ENCODE peak calls at places on chromosomes 11 and 22, in four cellular contexts. H is right lobe of liver; V is B cell; U is CD4-positive, alpha-beta T cell. K is an unnamed sample.

GRCh38 chr22:38504731-38505594 is 1.1 kb downstream of the DDX17 start:
- DNase-seq in H (peak; percentile 69), V (peak; percentile 55), U (peak; percentile 29), K (no peak)

GRCh38 chr11:17845431-17845881 is 110.9 kb downstream of the KCNC1 start:
- DNase-seq in H (no peak), V (no peak), U (no peak), K (no peak)

GRCh38 chr11:22512457-22512856 is 113.2 kb downstream of the FANCF start:
- DNase-seq in H (no peak), V (no peak), U (no peak), K (no peak)

GRCh38 chr11:74776546-74776945 is 27.9 kb downstream of the RNF169 start:
- DNase-seq in H (no peak), V (no peak), U (no peak), K (no peak)

GRCh38 chr22:46748948-46749681 is 11.1 kb upstream of the CERK start:
- DNase-seq in H (peak; percentile 52), V (no peak), U (peak; percentile 76), K (no peak)

GRCh38 chr11:2590131-2590950 is 109.5 kb downstream of the KCNQ1OT1 start:
- DNase-seq in H (no peak), V (peak; percentile 14), U (no peak), K (peak; percentile 8)

GRCh38 chr11:128786507-128786906 is 80.6 kb downstream of the KCNJ1 start:
- DNase-seq in H (no peak), V (no peak), U (no peak), K (no peak)

GRCh38 chr22:21026783-21027692 is 5.3 kb downstream of the SLC7A4 start:
- DNase-seq in H (no peak), V (peak; percentile 15), U (no peak), K (no peak)

GRCh38 chr11:82004537-82005213 is 729.0 kb downstream of the FAM181B start:
- DNase-seq in H (no peak), V (no peak), U (no peak), K (no peak)

GRCh38 chr22:49355206-49355920 is 472.3 kb downstream of the BRD1 start:
- DNase-seq in H (no peak), V (no peak), U (no peak), K (no peak)

GRCh38 chr11:68472778-68473177 is 12.2 kb downstream of the PPP6R3 start:
- DNase-seq in H (no peak), V (no peak), U (no peak), K (no peak)

GRCh38 chr11:36699271-36699670 is 101.2 kb upstream of the RAG2 start:
- DNase-seq in H (no peak), V (no peak), U (no peak), K (no peak)

GRCh38 chr11:77813256-77813655 is 7.3 kb downstream of the RSF1 start:
- DNase-seq in H (no peak), V (no peak), U (no peak), K (no peak)

GRCh38 chr11:77633856-77634425 is 3.7 kb downstream of the CLNS1A start:
- DNase-seq in H (peak; percentile 38), V (no peak), U (no peak), K (no peak)

GRCh38 chr11:74462631-74463030 is 4.7 kb downstream of the KCNE3 start:
- DNase-seq in H (no peak), V (no peak), U (no peak), K (no peak)

GRCh38 chr11:9273430-9274336 is 8.5 kb upstream of the DENND5A start:
- DNase-seq in H (no peak), V (no peak), U (no peak), K (no peak)

GRCh38 chr11:77747381-77747969 is 73.0 kb downstream of the RSF1 start:
- DNase-seq in H (no peak), V (no peak), U (no peak), K (no peak)

GRCh38 chr11:35111171-35112055 is 27.6 kb upstream of the CD44 start:
- DNase-seq in H (no peak), V (no peak), U (no peak), K (no peak)

GRCh38 chr11:78905756-78906155 is 331.1 kb upstream of the NARS2 start:
- DNase-seq in H (no peak), V (no peak), U (no peak), K (no peak)

GRCh38 chr11:1760351-1761109 is 3.2 kb downstream of the CTSD start:
- DNase-seq in H (peak; percentile 90), V (peak; percentile 37), U (no peak), K (no peak)

GRCh38 chr11:1746516-1746931 is 3.9 kb downstream of the IFITM10 start:
- DNase-seq in H (no peak), V (peak; percentile 45), U (no peak), K (no peak)

GRCh38 chr11:87180743-87181142 is 143.0 kb downstream of the TMEM135 start:
- DNase-seq in H (no peak), V (no peak), U (no peak), K (no peak)

GRCh38 chr11:31779268-31779879 is 31.7 kb downstream of the PAX6 start:
- DNase-seq in H (no peak), V (no peak), U (no peak), K (no peak)

GRCh38 chr11:79400717-79401330 is 40.0 kb downstream of the TENM4 start:
- DNase-seq in H (peak; percentile 40), V (no peak), U (no peak), K (no peak)

GRCh38 chr11:23903044-23903704 is 593.7 kb upstream of the LUZP2 start:
- DNase-seq in H (no peak), V (no peak), U (no peak), K (no peak)

GRCh38 chr11:86151188-86152005 is 82.5 kb upstream of the PICALM start:
- DNase-seq in H (no peak), V (no peak), U (no peak), K (no peak)

GRCh38 chr22:30245181-30245984 is 1.2 kb downstream of the LIF start:
- DNase-seq in H (no peak), V (no peak), U (no peak), K (no peak)

GRCh38 chr11:21264125-21264524 is 594.7 kb downstream of the NELL1 start:
- DNase-seq in H (no peak), V (no peak), U (no peak), K (no peak)

GRCh38 chr11:19988598-19988997 is 171.7 kb downstream of the DBX1 start:
- DNase-seq in H (no peak), V (no peak), U (no peak), K (no peak)

GRCh38 chr11:45806072-45806933 is 1.4 kb downstream of the SLC35C1 start:
- DNase-seq in H (no peak), V (no peak), U (no peak), K (no peak)

GRCh38 chr11:1743587-1744136 is 6.7 kb downstream of the IFITM10 start:
- DNase-seq in H (no peak), V (no peak), U (no peak), K (no peak)

GRCh38 chr11:44811841-44812448 is 85.2 kb downstream of the TSPAN18 start:
- DNase-seq in H (no peak), V (no peak), U (no peak), K (no peak)

GRCh38 chr22:40436460-40437431 is 66.4 kb downstream of the SGSM3 start:
- DNase-seq in H (no peak), V (peak; percentile 47), U (no peak), K (no peak)

GRCh38 chr11:10019906-10020682 is 273.9 kb downstream of the SBF2 start:
- DNase-seq in H (no peak), V (no peak), U (no peak), K (no peak)

GRCh38 chr11:62778441-62778840 is 7.2 kb downstream of the TAF6L start:
- DNase-seq in H (no peak), V (no peak), U (no peak), K (no peak)

GRCh38 chr22:38981005-38981658 is 1.0 kb upstream of the APOBEC3B start:
- DNase-seq in H (no peak), V (no peak), U (no peak), K (no peak)

GRCh38 chr22:26894362-26894761 is 237.0 kb downstream of the MIAT start:
- DNase-seq in H (no peak), V (no peak), U (no peak), K (no peak)
- TF ChIP-seq CTCF in H (no peak), V (no peak), U (no peak), K (no peak)

DNA sequence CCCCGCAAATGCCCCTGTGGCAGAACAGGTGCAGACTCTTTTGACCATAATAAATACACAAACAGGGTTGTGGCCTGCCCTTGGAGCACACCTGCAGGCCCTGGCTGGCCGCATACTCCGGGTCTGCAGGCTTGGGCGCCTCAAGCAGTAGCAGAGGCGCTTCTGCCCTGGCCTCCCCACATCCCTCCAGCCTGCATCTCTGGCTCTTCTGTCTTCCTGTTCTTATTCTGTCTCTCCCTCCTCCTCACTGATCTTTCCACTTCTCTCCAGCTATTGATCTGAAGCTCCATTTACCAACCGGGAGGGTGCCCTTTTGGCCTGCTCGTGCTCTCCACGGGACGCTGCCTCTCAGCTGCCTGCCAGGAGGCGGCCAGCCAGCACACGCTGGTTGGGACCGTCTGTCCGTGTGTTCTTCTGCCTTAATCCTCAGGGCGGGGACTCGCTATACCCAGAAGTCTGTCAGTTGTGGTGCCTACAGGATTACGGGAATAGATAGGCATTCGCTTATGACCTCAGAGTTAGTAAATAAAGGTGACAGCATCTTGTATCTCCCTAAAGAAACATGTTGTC is 5.2 kb downstream of the UPB1 start:
- DNase-seq in H (peak; percentile 80), V (no peak), U (no peak), K (no peak)
- TF ChIP-seq CTCF in H (no peak), V (no peak), U (no peak), K (no peak)

GRCh38 chr11:6298605-6299004 is 21.7 kb downstream of the CAVIN3 start:
- DNase-seq in H (peak; percentile 60), V (no peak), U (no peak), K (peak; percentile 33)
- TF ChIP-seq CTCF in H (peak; percentile 63), V (no peak), U (no peak), K (peak; percentile 62)

GRCh38 chr11:124983674-124984511 is 29.9 kb downstream of the CCDC15 start:
- DNase-seq in H (no peak), V (no peak), U (no peak), K (no peak)

GRCh38 chr11:124978316-124978715 is 24.3 kb downstream of the CCDC15 start:
- DNase-seq in H (no peak), V (no peak), U (no peak), K (no peak)

GRCh38 chr11:124977006-124977405 is 23.0 kb downstream of the CCDC15 start:
- DNase-seq in H (no peak), V (no peak), U (no peak), K (no peak)

GRCh38 chr11:124984512-124984854 is 30.5 kb downstream of the CCDC15 start:
- DNase-seq in H (no peak), V (no peak), U (no peak), K (no peak)

GRCh38 chr11:124982043-124982442 is 28.0 kb downstream of the CCDC15 start:
- DNase-seq in H (no peak), V (no peak), U (no peak), K (no peak)
- TF ChIP-seq CTCF in H (no peak), V (no peak), U (no peak), K (no peak)